ENCODE peak calls at places on chromosome 1, in ten cellular contexts. O, Z, M, C, I, A, L, P, N and J are unnamed samples.

GRCh38 chr1:8284167-8284566 is 33.7 kb upstream of the SLC45A1 start:
- DNase-seq in C (no peak), L (no peak), O (no peak), I (no peak), M (no peak), N (no peak), A (peak; percentile 72), Z (no peak), P (no peak), J (no peak)

GRCh38 chr1:87131809-87132663 is 196.6 kb upstream of the LMO4 start:
- DNase-seq in L (peak; percentile 80), A (peak; percentile 64), N (peak; percentile 82), C (peak; percentile 69), I (peak; percentile 75), M (peak; percentile 79), Z (peak; percentile 80), P (peak; percentile 84), O (peak; percentile 74), J (peak; percentile 39)

GRCh38 chr1:173744651-173745050 is 29.9 kb downstream of the KLHL20 start:
- DNase-seq in O (no peak), N (no peak), C (no peak), L (no peak), Z (no peak), P (no peak), M (no peak), A (no peak), I (no peak), J (no peak)

GRCh38 chr1:113765306-113765705 is 6.0 kb upstream of the PHTF1 start:
- DNase-seq in L (no peak), C (no peak), I (no peak), P (no peak), N (no peak), O (no peak), M (no peak), A (peak; percentile 11), Z (no peak), J (no peak)

GRCh38 chr1:171250263-171250662 is 2.0 kb downstream of the FMO1 start:
- DNase-seq in P (no peak), A (no peak), C (no peak), N (no peak), M (no peak), Z (no peak), L (no peak), I (no peak), O (no peak), J (no peak)

GRCh38 chr1:232704256-232704655 is 74.3 kb upstream of the SIPA1L2 start:
- DNase-seq in C (no peak), O (peak; percentile 33), Z (no peak), N (no peak), M (no peak), P (no peak), A (no peak), L (no peak), I (no peak), J (no peak)

GRCh38 chr1:114341886-114342285 is 169.1 kb downstream of the TRIM33 start:
- DNase-seq in Z (no peak), L (no peak), M (no peak), P (no peak), I (no peak), N (no peak), O (peak; percentile 9), C (no peak), A (no peak), J (no peak)

GRCh38 chr1:163912491-163912890 is 590.7 kb downstream of the NUF2 start:
- DNase-seq in N (no peak), O (no peak), Z (no peak), I (no peak), A (no peak), P (no peak), L (no peak), M (no peak), C (no peak), J (no peak)

GRCh38 chr1:74780600-74780999 is 47.6 kb downstream of the TYW3 start:
- DNase-seq in P (no peak), N (no peak), L (no peak), A (no peak), I (no peak), Z (no peak), M (no peak), C (no peak), O (no peak), J (no peak)

GRCh38 chr1:181117648-181118449 is 29.3 kb downstream of the IER5 start:
- DNase-seq in M (peak; percentile 38), Z (no peak), O (no peak), I (no peak), A (peak; percentile 67), C (no peak), P (no peak), N (no peak), L (no peak), J (peak; percentile 66)

GRCh38 chr1:963746-964525 is 2.3 kb upstream of the PLEKHN1 start:
- DNase-seq in M (no peak), O (no peak), P (no peak), L (no peak), I (no peak), N (no peak), C (no peak), A (no peak), Z (no peak), J (no peak)

GRCh38 chr1:22370190-22370498 is 81.5 kb upstream of the ZBTB40 start:
- DNase-seq in P (no peak), L (no peak), Z (no peak), C (no peak), M (no peak), A (no peak), I (no peak), N (no peak), O (no peak), J (no peak)

GRCh38 chr1:116906812-116907211 is 2.9 kb upstream of the PTGFRN start:
- DNase-seq in Z (no peak), N (no peak), L (no peak), O (no peak), A (no peak), C (no peak), M (no peak), I (no peak), P (no peak), J (no peak)

GRCh38 chr1:75035536-75035935 is 98.7 kb upstream of the LHX8 start:
- DNase-seq in I (no peak), P (no peak), O (no peak), Z (no peak), L (no peak), M (no peak), N (peak; percentile 6), A (no peak), C (no peak), J (no peak)

GRCh38 chr1:114352797-114353196 is 158.2 kb downstream of the TRIM33 start:
- DNase-seq in L (no peak), Z (no peak), I (no peak), M (no peak), O (no peak), A (no peak), N (no peak), C (no peak), P (no peak), J (no peak)

GRCh38 chr1:47201179-47201578 is 11.3 kb upstream of the PDZK1IP1 start:
- DNase-seq in A (peak; percentile 29), M (no peak), P (no peak), N (no peak), C (no peak), O (no peak), I (no peak), Z (no peak), L (no peak), J (no peak)

GRCh38 chr1:15684042-15684461 is at the start of gene PLEKHM2:
- DNase-seq in A (peak; percentile 35), C (peak; percentile 85), N (no peak), M (peak; percentile 50), O (peak; percentile 64), P (peak; percentile 45), L (peak; percentile 67), I (no peak), Z (peak; percentile 78), J (no peak)

DNA sequence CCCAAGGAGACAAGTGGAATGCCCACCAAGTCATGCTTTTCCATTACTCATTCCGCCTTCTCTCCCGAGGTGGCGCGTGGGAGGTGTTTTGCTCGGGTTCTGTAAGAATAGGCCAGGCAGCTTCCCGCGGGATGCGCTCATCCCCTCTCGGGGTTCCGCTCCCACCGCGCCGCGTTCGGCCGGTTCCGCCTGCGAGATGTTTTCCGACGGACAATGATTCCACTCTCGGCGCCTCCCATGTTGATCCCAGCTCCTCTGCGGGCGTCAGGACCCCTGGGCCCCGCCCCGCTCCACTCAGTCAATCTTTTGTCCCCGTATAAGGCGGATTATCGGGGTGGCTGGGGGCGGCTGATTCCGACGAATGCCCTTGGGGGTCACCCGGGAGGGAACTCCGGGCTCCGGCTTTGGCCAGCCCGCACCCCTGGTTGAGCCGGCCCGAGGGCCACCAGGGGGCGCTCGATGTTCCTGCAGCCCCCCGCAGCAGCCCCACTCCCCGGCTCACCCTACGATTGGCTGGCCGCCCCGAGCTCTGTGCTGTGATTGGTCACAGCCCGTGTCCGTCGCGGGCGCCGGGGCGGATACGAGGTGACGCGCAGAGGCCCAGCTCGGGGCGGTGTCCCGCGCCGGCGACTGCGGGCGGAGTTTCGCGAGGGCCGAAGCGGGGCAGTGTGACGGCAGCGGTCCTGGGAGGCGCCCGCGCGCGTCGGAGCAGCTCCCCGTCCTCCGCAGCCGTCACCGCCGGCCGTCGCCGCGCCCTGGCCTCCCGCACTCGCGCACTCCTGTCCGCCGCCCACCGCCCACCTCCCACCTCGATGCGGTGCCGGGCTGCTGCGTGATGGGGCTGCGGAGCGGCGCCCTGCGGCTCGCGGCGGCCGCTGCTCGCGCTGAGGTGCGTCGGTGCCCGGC is at the start of gene KIF1B:
- DNase-seq in L (peak; percentile 99), M (peak; percentile 99), N (peak; percentile 83), O (peak; percentile 97), C (peak; percentile 99), A (peak; percentile 97), P (peak; percentile 99), Z (peak; percentile 100), I (peak; percentile 98), J (peak; percentile 98)
- TF ChIP-seq POLR2A in L (peak; percentile 99), M (peak; percentile 83), N (peak; percentile 89), O (peak; percentile 49), C (peak; percentile 53), A (peak; percentile 95), P (peak; percentile 100), Z (no peak), I (peak; percentile 99), J (peak; percentile 60)

GRCh38 chr1:43512133-43512532 is 18.6 kb upstream of the PTPRF start:
- DNase-seq in I (no peak), M (no peak), O (no peak), N (no peak), P (no peak), L (no peak), Z (no peak), A (no peak), C (no peak), J (no peak)
- TF ChIP-seq POLR2A in I (no peak), M (no peak), O (no peak), N (no peak), P (no peak), L (no peak), Z (no peak), A (no peak), C (no peak), J (no peak)

GRCh38 chr1:143720087-143721023 is 251.4 kb downstream of the FAM72C start:
- DNase-seq in A (peak; percentile 11), N (peak; percentile 19), O (peak; percentile 92), C (no peak), M (peak; percentile 44), L (no peak), Z (no peak), P (no peak), I (no peak), J (no peak)
- TF ChIP-seq POLR2A in A (no peak), N (peak; percentile 38), O (peak; percentile 70), C (no peak), M (no peak), L (no peak), Z (no peak), P (no peak), I (no peak), J (no peak)

GRCh38 chr1:7101187-7101586 is 315.9 kb downstream of the CAMTA1 start:
- DNase-seq in L (no peak), I (no peak), P (no peak), N (no peak), O (no peak), A (peak; percentile 52), M (no peak), C (no peak), Z (no peak), J (no peak)
- TF ChIP-seq POLR2A in L (no peak), I (no peak), P (no peak), N (no peak), O (no peak), A (no peak), M (no peak), C (no peak), Z (no peak), J (no peak)